ENCODE peak calls at places on chromosomes 13 and 19, in six cellular contexts. One of them, this sample, is unnamed.

GRCh38 chr13:80217614-80218456 is 123.1 kb downstream of the SPRY2 start:
- DNase-seq in cardiac fibroblast: peak
- DNase-seq in activated CD4-positive, alpha-beta T cell treated with anti-CD3 and anti-CD28 coated beads for 4 hours: no peak
- DNase-seq in stimulated activated CD8-positive, alpha-beta memory T cell treated with anti-CD3 and anti-CD28 coated beads, Interleukin-4, amount 100 ng/mL, for 1 hour: no peak
- DNase-seq in endothelial cell of umbilical vein: peak
- DNase-seq in transverse colon: no peak
- DNase-seq in this sample: no peak

GRCh38 chr13:79937311-79938243 is 403.3 kb downstream of the SPRY2 start:
- DNase-seq in activated CD4-positive, alpha-beta T cell treated with anti-CD3 and anti-CD28 coated beads for 4 hours: no peak
- DNase-seq in stimulated activated CD8-positive, alpha-beta memory T cell treated with anti-CD3 and anti-CD28 coated beads, Interleukin-4, amount 100 ng/mL, for 1 hour: no peak
- DNase-seq in endothelial cell of umbilical vein: peak
- DNase-seq in cardiac fibroblast: no peak
- DNase-seq in transverse colon: no peak
- DNase-seq in this sample: peak

GRCh38 chr13:81781471-81781870 is 1440.5 kb upstream of the SPRY2 start:
- DNase-seq in endothelial cell of umbilical vein: no peak
- DNase-seq in cardiac fibroblast: no peak
- DNase-seq in stimulated activated CD8-positive, alpha-beta memory T cell treated with anti-CD3 and anti-CD28 coated beads, Interleukin-4, amount 100 ng/mL, for 1 hour: no peak
- DNase-seq in transverse colon: no peak
- DNase-seq in activated CD4-positive, alpha-beta T cell treated with anti-CD3 and anti-CD28 coated beads for 4 hours: no peak
- DNase-seq in this sample: no peak

GRCh38 chr13:44386932-44387556 is 13.4 kb downstream of the SERP2 start:
- DNase-seq in stimulated activated CD8-positive, alpha-beta memory T cell treated with anti-CD3 and anti-CD28 coated beads, Interleukin-4, amount 100 ng/mL, for 1 hour: no peak
- DNase-seq in endothelial cell of umbilical vein: no peak
- DNase-seq in cardiac fibroblast: no peak
- DNase-seq in activated CD4-positive, alpha-beta T cell treated with anti-CD3 and anti-CD28 coated beads for 4 hours: no peak
- DNase-seq in transverse colon: no peak
- DNase-seq in this sample: no peak

GRCh38 chr19:5787554-5788182 is 3.1 kb upstream of the PRR22 start:
- DNase-seq in transverse colon: no peak
- DNase-seq in cardiac fibroblast: no peak
- DNase-seq in activated CD4-positive, alpha-beta T cell treated with anti-CD3 and anti-CD28 coated beads for 4 hours: no peak
- DNase-seq in stimulated activated CD8-positive, alpha-beta memory T cell treated with anti-CD3 and anti-CD28 coated beads, Interleukin-4, amount 100 ng/mL, for 1 hour: no peak
- DNase-seq in endothelial cell of umbilical vein: no peak
- DNase-seq in this sample: no peak

GRCh38 chr19:4009990-4010807 is 2.7 kb downstream of the PIAS4 start:
- DNase-seq in activated CD4-positive, alpha-beta T cell treated with anti-CD3 and anti-CD28 coated beads for 4 hours: no peak
- DNase-seq in stimulated activated CD8-positive, alpha-beta memory T cell treated with anti-CD3 and anti-CD28 coated beads, Interleukin-4, amount 100 ng/mL, for 1 hour: no peak
- DNase-seq in transverse colon: no peak
- DNase-seq in cardiac fibroblast: no peak
- DNase-seq in endothelial cell of umbilical vein: no peak
- DNase-seq in this sample: peak

GRCh38 chr13:98050041-98050466 is 92.8 kb upstream of the FARP1 start:
- DNase-seq in activated CD4-positive, alpha-beta T cell treated with anti-CD3 and anti-CD28 coated beads for 4 hours: no peak
- DNase-seq in stimulated activated CD8-positive, alpha-beta memory T cell treated with anti-CD3 and anti-CD28 coated beads, Interleukin-4, amount 100 ng/mL, for 1 hour: no peak
- DNase-seq in transverse colon: no peak
- DNase-seq in endothelial cell of umbilical vein: no peak
- DNase-seq in cardiac fibroblast: no peak
- DNase-seq in this sample: peak

GRCh38 chr19:6848986-6849385 is 38.4 kb upstream of the ADGRE1 start:
- DNase-seq in stimulated activated CD8-positive, alpha-beta memory T cell treated with anti-CD3 and anti-CD28 coated beads, Interleukin-4, amount 100 ng/mL, for 1 hour: no peak
- DNase-seq in cardiac fibroblast: no peak
- DNase-seq in activated CD4-positive, alpha-beta T cell treated with anti-CD3 and anti-CD28 coated beads for 4 hours: no peak
- DNase-seq in transverse colon: no peak
- DNase-seq in endothelial cell of umbilical vein: no peak
- DNase-seq in this sample: no peak

GRCh38 chr13:79197933-79198332 is 208.1 kb downstream of the RBM26 start:
- DNase-seq in cardiac fibroblast: no peak
- DNase-seq in endothelial cell of umbilical vein: no peak
- DNase-seq in activated CD4-positive, alpha-beta T cell treated with anti-CD3 and anti-CD28 coated beads for 4 hours: no peak
- DNase-seq in stimulated activated CD8-positive, alpha-beta memory T cell treated with anti-CD3 and anti-CD28 coated beads, Interleukin-4, amount 100 ng/mL, for 1 hour: no peak
- DNase-seq in transverse colon: no peak
- DNase-seq in this sample: no peak

GRCh38 chr13:26247608-26248007 is 6.3 kb upstream of the CDK8 start:
- DNase-seq in endothelial cell of umbilical vein: no peak
- DNase-seq in cardiac fibroblast: peak
- DNase-seq in transverse colon: no peak
- DNase-seq in stimulated activated CD8-positive, alpha-beta memory T cell treated with anti-CD3 and anti-CD28 coated beads, Interleukin-4, amount 100 ng/mL, for 1 hour: no peak
- DNase-seq in activated CD4-positive, alpha-beta T cell treated with anti-CD3 and anti-CD28 coated beads for 4 hours: no peak
- DNase-seq in this sample: no peak

GRCh38 chr13:94416454-94417080 is 62.9 kb downstream of the DCT start:
- DNase-seq in transverse colon: no peak
- DNase-seq in stimulated activated CD8-positive, alpha-beta memory T cell treated with anti-CD3 and anti-CD28 coated beads, Interleukin-4, amount 100 ng/mL, for 1 hour: no peak
- DNase-seq in cardiac fibroblast: peak
- DNase-seq in endothelial cell of umbilical vein: peak
- DNase-seq in activated CD4-positive, alpha-beta T cell treated with anti-CD3 and anti-CD28 coated beads for 4 hours: no peak
- DNase-seq in this sample: peak